ENCODE peak calls at places on chromosomes 12 and 14, in seven cellular contexts. One of them, this sample, is unnamed.

GRCh38 chr12:1852076-1852475 is 31.7 kb downstream of the LRTM2 start:
- DNase-seq in MM.1S: no peak
- DNase-seq in neural progenitor cell: no peak
- DNase-seq in heart left ventricle: no peak
- DNase-seq in AG04449: no peak
- DNase-seq in breast epithelium: no peak
- DNase-seq in CD8-positive, alpha-beta T cell: no peak
- DNase-seq in this sample: no peak

GRCh38 chr12:89789862-89790261 is 81.2 kb upstream of the ATP2B1 start:
- DNase-seq in breast epithelium: no peak
- DNase-seq in neural progenitor cell: no peak
- DNase-seq in AG04449: no peak
- DNase-seq in MM.1S: no peak
- DNase-seq in CD8-positive, alpha-beta T cell: no peak
- DNase-seq in heart left ventricle: no peak
- DNase-seq in this sample: no peak

GRCh38 chr12:64566882-64567517 is 43.3 kb upstream of the RASSF3 start:
- DNase-seq in AG04449: no peak
- DNase-seq in neural progenitor cell: peak; percentile 11
- DNase-seq in MM.1S: no peak
- DNase-seq in breast epithelium: no peak
- DNase-seq in heart left ventricle: no peak
- DNase-seq in CD8-positive, alpha-beta T cell: no peak
- DNase-seq in this sample: no peak

GRCh38 chr14:68542346-68542745 is 250.5 kb downstream of the ZFP36L1 start:
- DNase-seq in neural progenitor cell: no peak
- DNase-seq in MM.1S: no peak
- DNase-seq in AG04449: no peak
- DNase-seq in heart left ventricle: no peak
- DNase-seq in breast epithelium: no peak
- DNase-seq in CD8-positive, alpha-beta T cell: no peak
- DNase-seq in this sample: no peak

GRCh38 chr12:27627123-27627835 is 69.0 kb upstream of the REP15 start:
- DNase-seq in CD8-positive, alpha-beta T cell: no peak
- DNase-seq in neural progenitor cell: no peak
- DNase-seq in MM.1S: no peak
- DNase-seq in breast epithelium: no peak
- DNase-seq in heart left ventricle: no peak
- DNase-seq in AG04449: peak; percentile 46
- DNase-seq in this sample: no peak

GRCh38 chr12:20342111-20342510 is 26.2 kb upstream of the PDE3A start:
- DNase-seq in CD8-positive, alpha-beta T cell: no peak
- DNase-seq in AG04449: peak; percentile 73
- DNase-seq in breast epithelium: no peak
- DNase-seq in MM.1S: no peak
- DNase-seq in heart left ventricle: no peak
- DNase-seq in neural progenitor cell: no peak
- DNase-seq in this sample: no peak

GRCh38 chr14:37320106-37320505 is 122.4 kb downstream of the MIPOL1 start:
- DNase-seq in neural progenitor cell: no peak
- DNase-seq in MM.1S: no peak
- DNase-seq in breast epithelium: no peak
- DNase-seq in CD8-positive, alpha-beta T cell: no peak
- DNase-seq in heart left ventricle: no peak
- DNase-seq in AG04449: no peak
- DNase-seq in this sample: no peak

GRCh38 chr12:101877816-101878811 is 734 bp downstream of the DRAM1 start:
- DNase-seq in MM.1S: peak; percentile 8
- DNase-seq in AG04449: no peak
- DNase-seq in neural progenitor cell: no peak
- DNase-seq in CD8-positive, alpha-beta T cell: no peak
- DNase-seq in breast epithelium: no peak
- DNase-seq in heart left ventricle: peak; percentile 34
- DNase-seq in this sample: peak; percentile 46

GRCh38 chr14:81401420-81402122 is 1.4 kb upstream of the STON2 start:
- DNase-seq in AG04449: peak; percentile 53
- DNase-seq in CD8-positive, alpha-beta T cell: no peak
- DNase-seq in MM.1S: peak; percentile 76
- DNase-seq in breast epithelium: no peak
- DNase-seq in heart left ventricle: no peak
- DNase-seq in neural progenitor cell: no peak
- DNase-seq in this sample: no peak

GRCh38 chr12:14774074-14774943 is 29.0 kb downstream of the WBP11 start:
- DNase-seq in MM.1S: peak; percentile 91
- DNase-seq in breast epithelium: peak; percentile 98
- DNase-seq in CD8-positive, alpha-beta T cell: peak; percentile 81
- DNase-seq in heart left ventricle: peak; percentile 97
- DNase-seq in neural progenitor cell: peak; percentile 97
- DNase-seq in AG04449: peak; percentile 77
- DNase-seq in this sample: peak; percentile 97

GRCh38 chr12:73158341-73158740 is 886.2 kb downstream of the TRHDE start:
- DNase-seq in AG04449: no peak
- DNase-seq in CD8-positive, alpha-beta T cell: no peak
- DNase-seq in MM.1S: no peak
- DNase-seq in heart left ventricle: no peak
- DNase-seq in breast epithelium: no peak
- DNase-seq in neural progenitor cell: no peak
- DNase-seq in this sample: no peak

GRCh38 chr12:102029148-102029547 is 32.6 kb downstream of the WASHC3 start:
- DNase-seq in neural progenitor cell: no peak
- DNase-seq in AG04449: no peak
- DNase-seq in MM.1S: no peak
- DNase-seq in heart left ventricle: no peak
- DNase-seq in breast epithelium: no peak
- DNase-seq in CD8-positive, alpha-beta T cell: no peak
- DNase-seq in this sample: no peak

DNA sequence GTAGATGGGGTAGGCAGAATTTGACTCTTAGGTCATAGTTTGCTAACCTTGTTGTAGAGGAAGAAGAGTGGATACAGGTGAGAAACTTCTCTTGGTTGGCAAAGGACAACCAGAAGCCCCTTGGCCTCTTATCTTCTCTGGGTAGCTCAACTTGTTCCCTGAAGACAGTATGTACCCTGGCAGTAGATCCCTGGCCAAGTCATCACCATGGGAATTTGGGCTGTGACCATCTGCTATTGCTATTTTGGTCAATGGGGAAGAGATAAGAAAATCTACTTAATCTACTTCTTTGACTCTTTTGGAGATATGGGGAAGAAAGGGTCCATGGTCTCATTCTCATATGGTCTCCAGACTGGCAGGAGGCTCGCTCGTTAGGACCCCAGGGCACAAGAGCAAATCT is 215.9 kb downstream of the PPM1H start:
- DNase-seq in breast epithelium: no peak
- DNase-seq in heart left ventricle: no peak
- DNase-seq in MM.1S: no peak
- DNase-seq in neural progenitor cell: no peak
- DNase-seq in AG04449: no peak
- DNase-seq in CD8-positive, alpha-beta T cell: no peak
- DNase-seq in this sample: no peak
- H3K4me3 ChIP-seq in breast epithelium: no peak overlapping the region
- H3K4me3 ChIP-seq in heart left ventricle: no peak overlapping the region
- H3K4me3 ChIP-seq in MM.1S: no peak overlapping the region
- H3K4me3 ChIP-seq in neural progenitor cell: no peak overlapping the region
- H3K4me3 ChIP-seq in AG04449: no peak overlapping the region
- H3K4me3 ChIP-seq in CD8-positive, alpha-beta T cell: no peak overlapping the region
- H3K4me3 ChIP-seq in this sample: no peak overlapping the region

GRCh38 chr12:115598827-115599226 is 678.7 kb downstream of the MED13L start:
- DNase-seq in CD8-positive, alpha-beta T cell: no peak
- DNase-seq in breast epithelium: no peak
- DNase-seq in AG04449: no peak
- DNase-seq in MM.1S: no peak
- DNase-seq in heart left ventricle: no peak
- DNase-seq in neural progenitor cell: peak; percentile 28
- DNase-seq in this sample: no peak

GRCh38 chr12:115597157-115597712 is 680.3 kb downstream of the MED13L start:
- DNase-seq in neural progenitor cell: no peak
- DNase-seq in heart left ventricle: no peak
- DNase-seq in breast epithelium: no peak
- DNase-seq in MM.1S: no peak
- DNase-seq in AG04449: no peak
- DNase-seq in CD8-positive, alpha-beta T cell: no peak
- DNase-seq in this sample: no peak

DNA sequence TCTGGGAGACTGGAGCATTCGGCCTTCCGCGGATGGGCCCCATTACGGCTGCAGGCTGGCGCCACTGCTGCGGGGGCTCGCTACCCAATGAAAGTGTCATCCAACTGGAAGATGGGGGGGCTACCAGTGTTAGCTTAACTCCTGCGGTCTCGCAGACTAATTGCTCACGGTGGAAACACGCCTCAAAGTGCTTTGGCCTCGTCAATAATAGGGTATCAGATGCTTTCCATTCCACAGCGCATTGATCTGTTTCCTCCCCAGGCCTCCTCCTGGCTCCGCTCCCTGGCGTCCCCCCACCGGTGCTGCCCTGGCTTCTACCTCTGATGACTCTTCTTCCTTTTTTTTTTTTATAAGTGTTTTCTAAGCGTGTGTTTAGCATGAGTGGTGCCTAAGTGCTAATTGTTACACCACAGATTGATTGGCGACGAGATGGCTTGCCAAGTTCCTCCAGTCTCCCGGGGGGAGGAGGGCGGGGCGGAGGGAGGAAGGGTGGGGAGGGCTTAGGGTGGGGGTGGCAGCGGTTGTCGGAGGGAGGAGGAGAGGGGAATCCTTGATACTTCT is 678.2 kb downstream of the MED13L start:
- DNase-seq in breast epithelium: no peak
- DNase-seq in CD8-positive, alpha-beta T cell: no peak
- DNase-seq in heart left ventricle: peak; percentile 36
- DNase-seq in MM.1S: no peak
- DNase-seq in AG04449: no peak
- DNase-seq in neural progenitor cell: peak; percentile 50
- DNase-seq in this sample: no peak
- H3K4me3 ChIP-seq in breast epithelium: peak overlapping the region; percentile 46
- H3K4me3 ChIP-seq in CD8-positive, alpha-beta T cell: no peak overlapping the region
- H3K4me3 ChIP-seq in heart left ventricle: no peak overlapping the region
- H3K4me3 ChIP-seq in MM.1S: no peak overlapping the region
- H3K4me3 ChIP-seq in AG04449: peak overlapping the region; percentile 33
- H3K4me3 ChIP-seq in neural progenitor cell: no peak overlapping the region
- H3K4me3 ChIP-seq in this sample: no peak overlapping the region

GRCh38 chr12:124551268-124552144 is 15.9 kb downstream of the NCOR2 start:
- DNase-seq in neural progenitor cell: peak; percentile 80
- DNase-seq in heart left ventricle: peak; percentile 79
- DNase-seq in AG04449: no peak
- DNase-seq in CD8-positive, alpha-beta T cell: no peak
- DNase-seq in breast epithelium: peak; percentile 52
- DNase-seq in MM.1S: no peak
- DNase-seq in this sample: peak; percentile 93

GRCh38 chr12:124548854-124549378 is 18.5 kb downstream of the NCOR2 start:
- DNase-seq in heart left ventricle: peak; percentile 65
- DNase-seq in breast epithelium: no peak
- DNase-seq in MM.1S: no peak
- DNase-seq in neural progenitor cell: no peak
- DNase-seq in AG04449: peak; percentile 57
- DNase-seq in CD8-positive, alpha-beta T cell: no peak
- DNase-seq in this sample: peak; percentile 77

GRCh38 chr12:124549629-124550028 is 17.8 kb downstream of the NCOR2 start:
- DNase-seq in CD8-positive, alpha-beta T cell: no peak
- DNase-seq in AG04449: no peak
- DNase-seq in heart left ventricle: no peak
- DNase-seq in neural progenitor cell: no peak
- DNase-seq in MM.1S: no peak
- DNase-seq in breast epithelium: no peak
- DNase-seq in this sample: peak; percentile 32

GRCh38 chr12:124547626-124548025 is 19.8 kb downstream of the NCOR2 start:
- DNase-seq in AG04449: no peak
- DNase-seq in CD8-positive, alpha-beta T cell: no peak
- DNase-seq in heart left ventricle: no peak
- DNase-seq in MM.1S: no peak
- DNase-seq in neural progenitor cell: no peak
- DNase-seq in breast epithelium: no peak
- DNase-seq in this sample: no peak

DNA sequence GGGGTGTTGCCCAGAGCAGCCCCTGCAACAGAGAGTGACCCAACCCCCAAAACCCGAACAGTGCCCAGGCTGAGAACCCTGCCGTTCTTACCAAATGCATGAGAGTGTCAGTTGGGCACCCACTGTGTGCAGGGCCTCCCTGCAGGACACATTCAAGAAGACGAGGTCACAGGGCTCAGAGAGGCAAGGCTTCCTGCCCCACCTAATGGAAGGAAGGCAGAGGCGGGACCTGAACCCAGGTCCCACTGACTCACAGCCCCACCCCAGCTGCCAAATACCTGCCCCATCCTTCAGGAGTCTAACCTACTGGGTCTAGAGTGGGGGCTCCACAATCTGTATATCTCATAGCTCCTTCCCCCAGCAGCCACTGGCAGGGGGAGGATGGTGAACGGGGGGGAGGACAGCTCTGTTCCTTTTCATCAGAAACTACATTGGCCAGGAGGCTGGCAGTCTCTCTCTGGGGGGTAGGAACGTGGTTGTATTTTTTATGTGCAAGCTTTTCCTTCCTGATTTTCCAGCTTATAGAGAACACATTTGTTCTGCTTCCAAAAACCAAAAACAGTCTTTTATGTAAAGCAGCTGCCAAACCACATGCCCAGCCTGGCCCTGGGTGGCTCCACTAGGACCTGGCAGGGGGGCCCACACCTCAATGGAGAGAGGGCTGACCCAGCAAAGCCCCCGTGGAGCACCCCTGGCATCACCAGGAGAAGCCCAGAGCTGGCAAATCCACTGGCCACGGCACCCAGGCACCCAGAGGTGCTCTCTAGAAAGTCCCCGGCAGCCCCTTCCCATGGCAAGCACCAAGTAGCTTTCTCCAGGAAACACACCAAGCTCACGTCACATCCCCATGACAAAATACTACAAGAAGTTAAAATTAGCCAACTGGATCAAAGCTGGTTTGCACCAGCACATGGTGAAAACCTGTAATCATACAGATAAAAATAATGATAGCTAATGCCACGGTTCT is 17.0 kb downstream of the NCOR2 start:
- DNase-seq in neural progenitor cell: no peak
- DNase-seq in MM.1S: no peak
- DNase-seq in heart left ventricle: no peak
- DNase-seq in CD8-positive, alpha-beta T cell: no peak
- DNase-seq in AG04449: no peak
- DNase-seq in breast epithelium: no peak
- DNase-seq in this sample: peak; percentile 33
- H3K4me3 ChIP-seq in neural progenitor cell: no peak overlapping the region
- H3K4me3 ChIP-seq in MM.1S: no peak overlapping the region
- H3K4me3 ChIP-seq in heart left ventricle: no peak overlapping the region
- H3K4me3 ChIP-seq in CD8-positive, alpha-beta T cell: no peak overlapping the region
- H3K4me3 ChIP-seq in AG04449: no peak overlapping the region
- H3K4me3 ChIP-seq in breast epithelium: no peak overlapping the region
- H3K4me3 ChIP-seq in this sample: no peak overlapping the region

GRCh38 chr14:50533314-50533705 is 941 bp upstream of the MAP4K5 start:
- DNase-seq in breast epithelium: no peak
- DNase-seq in heart left ventricle: no peak
- DNase-seq in CD8-positive, alpha-beta T cell: no peak
- DNase-seq in neural progenitor cell: no peak
- DNase-seq in AG04449: no peak
- DNase-seq in MM.1S: peak; percentile 7
- DNase-seq in this sample: no peak
- H3K4me3 ChIP-seq in breast epithelium: peak overlapping the region; percentile 98
- H3K4me3 ChIP-seq in heart left ventricle: no peak overlapping the region
- H3K4me3 ChIP-seq in CD8-positive, alpha-beta T cell: peak overlapping the region; percentile 45
- H3K4me3 ChIP-seq in neural progenitor cell: peak overlapping the region; percentile 91
- H3K4me3 ChIP-seq in AG04449: no peak overlapping the region
- H3K4me3 ChIP-seq in MM.1S: peak overlapping the region; percentile 77
- H3K4me3 ChIP-seq in this sample: peak overlapping the region; percentile 91